ENCODE peak calls at places on chromosome 13, in seven cellular contexts. U is uterus; G is memory B cell; P is esophagus squamous epithelium; Y is AG09309; J is cardiac muscle cell; K is activated T-helper 1 cell treated with anti-CD3 and anti-CD28 coated beads, Interleukin-12 subunit alpha, Interleukin-12 subunit beta, Interleukin-2, Interleukin-4 antibody, amounts not matched to agents 30 ng/mL and 10 ng/mL and 1 ng/mL, durations not matched to agents 14 hours and 24 hours and 36 hours. A is an unnamed sample.

GRCh38 chr13:36130542-36131214 is 504 bp downstream of the DCLK1 start:
- DNase-seq in K (no peak), Y (no peak), U (peak; percentile 34), P (no peak), G (no peak), J (peak; percentile 33), A (peak; percentile 70)

GRCh38 chr13:114275309-114275708 is 6.1 kb upstream of the UPF3A start:
- DNase-seq in Y (no peak), U (no peak), G (no peak), K (no peak), J (no peak), P (no peak), A (no peak)

GRCh38 chr13:102374233-102374632 is 27.6 kb downstream of the FGF14 start:
- DNase-seq in K (no peak), P (no peak), U (no peak), Y (no peak), J (no peak), G (no peak), A (no peak)

GRCh38 chr13:94329277-94329676 is 150.2 kb downstream of the DCT start:
- DNase-seq in U (peak; percentile 48), Y (no peak), G (no peak), K (no peak), P (no peak), J (peak; percentile 82), A (no peak)

GRCh38 chr13:113045214-113046007 is 60.2 kb upstream of the F7 start:
- DNase-seq in J (no peak), K (no peak), P (no peak), G (no peak), U (no peak), Y (no peak), A (no peak)

GRCh38 chr13:22757530-22758120 is 423.2 kb upstream of the SGCG start:
- DNase-seq in Y (no peak), U (no peak), J (peak; percentile 28), K (no peak), P (no peak), G (no peak), A (no peak)

GRCh38 chr13:112891477-112892401 is 77.3 kb upstream of the MCF2L start:
- DNase-seq in G (no peak), K (no peak), P (no peak), J (no peak), Y (no peak), U (no peak), A (peak; percentile 76)

GRCh38 chr13:24063281-24063851 is 97.2 kb upstream of the SPATA13 start:
- DNase-seq in U (peak; percentile 43), Y (no peak), K (no peak), J (peak; percentile 78), P (no peak), G (no peak), A (no peak)

GRCh38 chr13:31699650-31700049 is 39.7 kb upstream of the RXFP2 start:
- DNase-seq in P (no peak), G (no peak), J (peak; percentile 43), U (no peak), Y (no peak), K (no peak), A (no peak)

GRCh38 chr13:33188093-33188882 is 97.3 kb downstream of the STARD13 start:
- DNase-seq in G (no peak), K (no peak), Y (no peak), U (no peak), P (no peak), J (peak; percentile 46), A (no peak)

GRCh38 chr13:34678154-34678553 is 263.9 kb upstream of the NBEA start:
- DNase-seq in U (no peak), K (no peak), P (no peak), J (peak; percentile 65), Y (no peak), G (no peak), A (no peak)

GRCh38 chr13:110815471-110816204 is 99.2 kb downstream of the ANKRD10 start:
- DNase-seq in K (no peak), J (no peak), P (no peak), Y (no peak), U (no peak), G (no peak), A (no peak)

GRCh38 chr13:43042410-43042921 is 19.1 kb downstream of the DNAJC15 start:
- DNase-seq in U (no peak), G (no peak), J (no peak), P (no peak), K (no peak), Y (no peak), A (no peak)

GRCh38 chr13:33411312-33411711 is 125.8 kb upstream of the STARD13 start:
- DNase-seq in J (no peak), P (no peak), Y (no peak), U (no peak), G (no peak), K (no peak), A (no peak)

GRCh38 chr13:41053384-41053826 is 7.9 kb upstream of the WBP4 start:
- DNase-seq in J (peak; percentile 59), P (no peak), G (peak; percentile 27), K (no peak), U (no peak), Y (peak; percentile 60), A (no peak)

GRCh38 chr13:66714795-66715194 is 515.3 kb downstream of the PCDH9 start:
- DNase-seq in P (no peak), Y (no peak), J (peak; percentile 1), K (no peak), G (no peak), U (no peak), A (no peak)

GRCh38 chr13:30654430-30654829 is 36.7 kb downstream of the USPL1 start:
- DNase-seq in K (peak; percentile 48), U (no peak), G (no peak), P (no peak), Y (no peak), J (no peak), A (no peak)

GRCh38 chr13:50485979-50486935 is 357.2 kb downstream of the DLEU7 start:
- DNase-seq in K (no peak), Y (no peak), U (no peak), P (no peak), J (peak; percentile 71), G (no peak), A (no peak)

GRCh38 chr13:36148436-36148835 is 17.3 kb upstream of the DCLK1 start:
- DNase-seq in G (no peak), J (no peak), K (no peak), Y (no peak), P (no peak), U (no peak), A (no peak)

GRCh38 chr13:40127476-40127875 is 472.0 kb downstream of the COG6 start:
- DNase-seq in K (no peak), P (no peak), J (no peak), U (no peak), Y (no peak), G (peak; percentile 39), A (no peak)

GRCh38 chr13:100854091-100854490 is 179.5 kb upstream of the TMTC4 start:
- DNase-seq in J (no peak), K (no peak), P (no peak), U (no peak), Y (no peak), G (no peak), A (no peak)

GRCh38 chr13:44415815-44416214 is 42.2 kb downstream of the SERP2 start:
- DNase-seq in K (no peak), Y (no peak), U (no peak), P (no peak), J (no peak), G (no peak), A (no peak)

GRCh38 chr13:24286624-24287023 is 22.8 kb upstream of the C1QTNF9 start:
- DNase-seq in K (no peak), Y (no peak), G (no peak), J (no peak), U (no peak), P (no peak), A (no peak)

GRCh38 chr13:63189712-63190111 is 1774.1 kb upstream of the PCDH20 start:
- DNase-seq in K (no peak), U (no peak), G (no peak), Y (no peak), J (no peak), P (no peak), A (no peak)

GRCh38 chr13:29362849-29363604 is 232.5 kb downstream of the SLC7A1 start:
- DNase-seq in J (peak; percentile 58), U (peak; percentile 22), K (no peak), G (peak; percentile 34), P (no peak), Y (no peak), A (peak; percentile 68)

GRCh38 chr13:35923347-35923746 is 207.8 kb downstream of the DCLK1 start:
- DNase-seq in G (no peak), K (no peak), Y (no peak), J (peak; percentile 56), U (no peak), P (no peak), A (no peak)

GRCh38 chr13:24212674-24213073 is 52.2 kb downstream of the SPATA13 start:
- DNase-seq in K (no peak), P (no peak), U (no peak), G (no peak), J (no peak), Y (no peak), A (no peak)

GRCh38 chr13:34340534-34340933 is 522.6 kb downstream of the RFC3 start:
- DNase-seq in Y (no peak), P (no peak), K (no peak), G (no peak), U (no peak), J (peak; percentile 54), A (no peak)

GRCh38 chr13:102869948-102870676 is 24.3 kb downstream of the ERCC5 start:
- DNase-seq in U (no peak), Y (no peak), J (no peak), G (no peak), K (no peak), P (no peak), A (no peak)

GRCh38 chr13:114027826-114028225 is 54.0 kb upstream of the C13orf46 start:
- DNase-seq in Y (no peak), K (no peak), P (no peak), J (no peak), G (no peak), U (no peak), A (no peak)

GRCh38 chr13:31236211-31236786 is 36.5 kb downstream of the B3GLCT start:
- DNase-seq in K (no peak), Y (peak; percentile 35), P (no peak), U (no peak), J (peak; percentile 75), G (no peak), A (no peak)

GRCh38 chr13:108437496-108437895 is 168.0 kb downstream of the TNFSF13B start:
- DNase-seq in Y (no peak), G (no peak), P (no peak), K (no peak), U (no peak), J (no peak), A (no peak)

GRCh38 chr13:112696869-112697465 is 7.1 kb downstream of the ATP11A start:
- DNase-seq in P (no peak), K (no peak), U (no peak), Y (no peak), J (no peak), G (no peak), A (no peak)

GRCh38 chr13:103140001-103140671 is 73.9 kb upstream of the SLC10A2 start:
- DNase-seq in Y (no peak), U (no peak), P (no peak), G (no peak), K (no peak), J (peak; percentile 8), A (no peak)

GRCh38 chr13:113667771-113668490 is 912 bp downstream of the GRK1 start:
- DNase-seq in U (peak; percentile 8), P (no peak), G (no peak), K (no peak), J (no peak), Y (no peak), A (no peak)

GRCh38 chr13:113903361-113903760 is 39.5 kb upstream of the GAS6 start:
- DNase-seq in P (no peak), K (no peak), G (no peak), U (peak; percentile 57), Y (no peak), J (no peak), A (no peak)

A was measured in ecto neural progenitor cell.